ENCODE peak calls at places on chromosomes 2 and 18, in ten cellular contexts. R is astrocyte, S is PC-3, P is psoas muscle, T is GM23248, X is SJSA1, F is GM06990, K is keratinocyte, U is right atrium auricular region, B is heart left ventricle. E is an unnamed sample. For H3K36me3, the result is how much of the 10 kb centered on the place peaks cover.

GRCh38 chr2:226487573-226487972 is 312.0 kb downstream of the IRS1 start:
- DNase-seq in R (peak), S (no peak), P (no peak), T (no peak), X (no peak), F (no peak), K (no peak), U (no peak), B (no peak), E (no peak)

GRCh38 chr2:79585701-79586428 is 73.0 kb downstream of the CTNNA2 start:
- DNase-seq in R (peak), S (peak), P (no peak), T (peak), X (peak), F (no peak), K (no peak), U (no peak), B (no peak), E (no peak)

GRCh38 chr18:48228301-48228715 is 180.9 kb downstream of the ZBTB7C start:
- DNase-seq in R (no peak), S (peak), P (peak), T (peak), X (no peak), F (no peak), K (no peak), U (peak), B (peak), E (peak)

GRCh38 chr18:77177009-77177408 is 44.4 kb upstream of the MBP start:
- DNase-seq in R (peak), S (peak), P (no peak), T (peak), X (no peak), F (no peak), K (peak), U (no peak), B (no peak), E (no peak)

GRCh38 chr2:174971868-174972781 is 33.1 kb downstream of the CHN1 start:
- DNase-seq in R (peak), S (peak), P (no peak), T (peak), X (peak), F (no peak), K (peak), U (no peak), B (peak), E (no peak)

GRCh38 chr2:164314148-164314547 is 307.1 kb downstream of the GRB14 start:
- DNase-seq in R (peak), S (peak), P (no peak), T (peak), X (no peak), F (no peak), K (no peak), U (no peak), B (no peak), E (no peak)

GRCh38 chr2:143426296-143426695 is 297.1 kb downstream of the ARHGAP15 start:
- DNase-seq in R (peak), S (peak), P (no peak), T (peak), X (no peak), F (no peak), K (no peak), U (no peak), B (no peak), E (no peak)

GRCh38 chr18:23703057-23703986 is 14.1 kb downstream of the LAMA3 start:
- DNase-seq in R (peak), S (peak), P (no peak), T (peak), X (no peak), F (no peak), K (no peak), U (no peak), B (no peak), E (no peak)

GRCh38 chr2:236295481-236295880 is 31.3 kb upstream of the ASB18 start:
- DNase-seq in R (no peak), S (no peak), P (no peak), T (no peak), X (no peak), F (no peak), K (no peak), U (peak), B (no peak), E (no peak)

GRCh38 chr18:32271649-32272324 is 81.9 kb downstream of the MEP1B start:
- DNase-seq in R (peak), S (peak), P (no peak), T (peak), X (no peak), F (no peak), K (no peak), U (no peak), B (peak), E (no peak)

GRCh38 chr2:169828141-169828811 is 1.0 kb downstream of the UBR3 start:
- DNase-seq in R (peak), S (peak), P (peak), T (peak), X (peak), F (peak), K (no peak), U (no peak), B (peak), E (no peak)

GRCh38 chr2:174800436-174801195 is 36.3 kb upstream of the CHRNA1 start:
- DNase-seq in R (no peak), S (no peak), P (no peak), T (no peak), X (no peak), F (no peak), K (no peak), U (no peak), B (no peak), E (no peak)

GRCh38 chr2:179218848-179219594 is 45.6 kb downstream of the SESTD1 start:
- DNase-seq in R (peak), S (peak), P (peak), T (peak), X (no peak), F (no peak), K (peak), U (peak), B (peak), E (peak)

GRCh38 chr18:24930974-24931373 is 421.0 kb downstream of the ZNF521 start:
- DNase-seq in R (no peak), S (peak), P (no peak), T (no peak), X (no peak), F (no peak), K (no peak), U (no peak), B (no peak), E (no peak)

GRCh38 chr18:3994061-3994687 is 460.9 kb downstream of the DLGAP1 start:
- DNase-seq in R (no peak), S (no peak), P (no peak), T (no peak), X (no peak), F (no peak), K (no peak), U (no peak), B (no peak), E (no peak)

GRCh38 chr2:44578401-44579135 is 216.8 kb downstream of the CAMKMT start:
- DNase-seq in R (peak), S (peak), P (no peak), T (peak), X (no peak), F (peak), K (peak), U (no peak), B (no peak), E (no peak)

GRCh38 chr18:70446063-70446462 is 157.2 kb downstream of the SOCS6 start:
- DNase-seq in R (no peak), S (no peak), P (no peak), T (no peak), X (no peak), F (no peak), K (no peak), U (no peak), B (no peak), E (no peak)

GRCh38 chr2:15701326-15701907 is 109.7 kb downstream of the DDX1 start:
- DNase-seq in R (no peak), S (no peak), P (no peak), T (no peak), X (no peak), F (no peak), K (no peak), U (no peak), B (no peak), E (no peak)

GRCh38 chr18:8121942-8122480 is 487.2 kb upstream of the RAB12 start:
- DNase-seq in R (peak), S (peak), P (no peak), T (peak), X (peak), F (no peak), K (no peak), U (no peak), B (no peak), E (no peak)

GRCh38 chr18:44725300-44726096 is 44.8 kb downstream of the SETBP1 start:
- DNase-seq in R (peak), S (peak), P (peak), T (peak), X (peak), F (peak), K (no peak), U (no peak), B (peak), E (no peak)

GRCh38 chr18:24792164-24792563 is 331.7 kb downstream of the HRH4 start:
- DNase-seq in R (no peak), S (no peak), P (no peak), T (peak), X (no peak), F (no peak), K (no peak), U (no peak), B (no peak), E (no peak)

GRCh38 chr2:237665713-237666143 is 38.3 kb downstream of the LRRFIP1 start:
- DNase-seq in R (no peak), S (no peak), P (no peak), T (no peak), X (no peak), F (no peak), K (no peak), U (no peak), B (no peak), E (no peak)

GRCh38 chr18:38445485-38446145 is 880.0 kb upstream of the CELF4 start:
- DNase-seq in R (no peak), S (no peak), P (no peak), T (no peak), X (no peak), F (no peak), K (no peak), U (no peak), B (no peak), E (no peak)

GRCh38 chr2:1591978-1592907 is 152.1 kb downstream of the PXDN start:
- DNase-seq in R (peak), S (peak), P (peak), T (peak), X (peak), F (no peak), K (no peak), U (peak), B (peak), E (peak)

GRCh38 chr18:21391074-21391673 is 149.1 kb downstream of the GREB1L start:
- DNase-seq in R (peak), S (peak), P (no peak), T (peak), X (no peak), F (peak), K (peak), U (no peak), B (no peak), E (no peak)

GRCh38 chr18:47184419-47185050 is 8.4 kb upstream of the IER3IP1 start:
- DNase-seq in R (peak), S (no peak), P (no peak), T (peak), X (no peak), F (no peak), K (no peak), U (no peak), B (no peak), E (no peak)

GRCh38 chr2:190977505-190977904 is 36.5 kb downstream of the STAT1 start:
- DNase-seq in R (no peak), S (no peak), P (no peak), T (no peak), X (no peak), F (no peak), K (no peak), U (no peak), B (no peak), E (no peak)
- H3K36me3 ChIP-seq in R (half or more), S (half or more), P (half or more), T (half or more), X (half or more), F (half or more), K (half or more), U (half or more), B (half or more), E (under half)

GRCh38 chr18:13184396-13184795 is 34.2 kb upstream of the LDLRAD4 start:
- DNase-seq in R (no peak), S (no peak), P (no peak), T (no peak), X (no peak), F (no peak), K (no peak), U (no peak), B (no peak), E (no peak)
- H3K36me3 ChIP-seq in R (under half), S (under half), P (under half), T (under half), X (under half), F (under half), K (under half), U (under half), B (under half), E (under half)

DNA sequence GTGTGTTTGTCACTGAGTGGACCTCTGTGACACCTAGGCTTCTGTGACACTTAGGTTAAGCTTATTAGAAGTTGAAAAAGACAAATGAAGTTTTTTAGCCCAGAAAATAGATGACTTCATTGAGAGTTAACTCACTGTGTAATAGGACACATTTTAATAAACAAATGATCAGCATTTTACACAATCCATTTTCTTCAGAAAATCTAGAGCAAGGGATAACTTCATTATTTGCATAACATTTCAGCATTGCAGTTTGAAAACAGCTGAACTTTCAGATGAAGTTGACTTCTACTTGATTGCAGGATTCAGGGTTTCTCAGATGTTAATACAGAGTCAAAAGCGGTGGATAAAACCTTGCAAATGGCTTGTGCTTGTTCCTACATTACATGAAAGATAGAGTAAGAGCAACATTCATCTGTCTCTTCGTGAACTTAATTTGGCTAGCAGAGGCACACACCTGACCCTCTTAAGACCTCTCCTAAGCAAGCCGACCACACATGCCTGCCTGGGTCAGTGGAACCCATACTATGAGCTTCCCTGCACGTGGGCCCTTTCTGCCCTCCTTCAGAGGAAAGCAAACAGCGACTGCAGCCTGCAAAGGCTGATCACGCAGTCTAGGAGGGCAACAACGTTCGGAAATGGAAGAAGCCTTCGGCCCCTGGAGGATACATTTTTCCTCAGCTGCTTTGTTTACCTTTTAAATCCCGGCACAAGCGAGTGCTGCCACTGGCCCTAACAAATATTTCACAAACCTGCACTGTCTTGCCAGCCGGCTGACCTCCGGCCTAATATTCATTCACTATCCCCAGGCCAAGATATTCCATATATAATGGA is 16.6 kb downstream of the ITGB1BP1 start:
- DNase-seq in R (no peak), S (no peak), P (no peak), T (no peak), X (no peak), F (no peak), K (no peak), U (peak), B (no peak), E (no peak)
- H3K36me3 ChIP-seq in R (under half), S (under half), P (half or more), T (half or more), X (half or more), F (under half), K (under half), U (half or more), B (half or more), E (under half)

GRCh38 chr2:46068604-46069003 is 228.6 kb upstream of the EPAS1 start:
- DNase-seq in R (no peak), S (no peak), P (no peak), T (no peak), X (no peak), F (no peak), K (no peak), U (no peak), B (no peak), E (no peak)

GRCh38 chr2:46065152-46065551 is 232.1 kb upstream of the EPAS1 start:
- DNase-seq in R (peak), S (no peak), P (no peak), T (peak), X (no peak), F (no peak), K (no peak), U (no peak), B (no peak), E (no peak)

GRCh38 chr2:46066116-46066515 is 231.1 kb upstream of the EPAS1 start:
- DNase-seq in R (peak), S (no peak), P (no peak), T (peak), X (no peak), F (no peak), K (no peak), U (no peak), B (no peak), E (no peak)

GRCh38 chr2:46067501-46068292 is 229.5 kb upstream of the EPAS1 start:
- DNase-seq in R (peak), S (peak), P (no peak), T (peak), X (peak), F (no peak), K (no peak), U (no peak), B (no peak), E (no peak)

GRCh38 chr2:46066591-46066990 is 230.6 kb upstream of the EPAS1 start:
- DNase-seq in R (peak), S (no peak), P (no peak), T (no peak), X (no peak), F (no peak), K (no peak), U (no peak), B (no peak), E (no peak)
- H3K36me3 ChIP-seq in R (under half), S (under half), P (under half), T (under half), X (under half), F (under half), K (under half), U (under half), B (under half), E (under half)

E was measured in right lobe of liver.